ENCODE peak calls at places on chromosomes 2 and 18, in nine cellular contexts. D is SK-N-DZ; I is mucosa of gallbladder; Q is CD8-positive, alpha-beta memory T cell; W is activated CD8-positive, alpha-beta T cell treated with anti-CD3 and anti-CD28 coated beads for 36 hours; V is dermis microvascular lymphatic vessel endothelial cell; B is T47D; T is Right ventricle myocardium superior; L is GM19239. N is an unnamed sample.

GRCh38 chr2:42252464-42252863 is 83.3 kb downstream of the EML4 start:
- DNase-seq in I (no peak), Q (peak), T (no peak), L (no peak), W (peak), B (no peak), V (no peak), D (no peak), N (no peak)

GRCh38 chr2:144832048-144832447 is 312.1 kb upstream of the ZEB2 start:
- DNase-seq in B (no peak), L (no peak), T (no peak), I (no peak), W (no peak), Q (no peak), D (no peak), V (no peak), N (no peak)

GRCh38 chr2:172250801-172251200 is 148.1 kb upstream of the DLX2 start:
- DNase-seq in L (no peak), B (no peak), D (no peak), V (no peak), Q (no peak), W (no peak), I (no peak), T (no peak), N (no peak)

GRCh38 chr2:118510807-118511206 is 336.6 kb downstream of the EN1 start:
- DNase-seq in Q (no peak), D (no peak), L (no peak), I (peak), V (no peak), T (no peak), B (no peak), W (no peak), N (no peak)

GRCh38 chr2:61357681-61358080 is 113.2 kb downstream of the USP34 start:
- DNase-seq in T (no peak), I (no peak), D (no peak), V (no peak), Q (no peak), L (no peak), B (no peak), W (no peak), N (no peak)

GRCh38 chr18:35005963-35006577 is 35.1 kb upstream of the MAPRE2 start:
- DNase-seq in V (peak), T (no peak), I (peak), D (peak), L (peak), W (no peak), B (peak), Q (peak), N (peak)

GRCh38 chr2:2107627-2108026 is 223.4 kb downstream of the MYT1L start:
- DNase-seq in L (no peak), I (no peak), D (no peak), V (no peak), T (no peak), Q (no peak), B (no peak), W (no peak), N (no peak)

GRCh38 chr2:36530983-36531354 is 67.0 kb downstream of the FEZ2 start:
- DNase-seq in W (no peak), Q (no peak), I (no peak), B (no peak), L (no peak), D (no peak), V (no peak), T (no peak), N (peak)

GRCh38 chr2:112881217-112882000 is 29.6 kb upstream of the IL37 start:
- DNase-seq in B (no peak), V (no peak), T (no peak), L (peak), W (peak), Q (no peak), I (no peak), D (no peak), N (peak)

GRCh38 chr2:234038076-234038802 is 12.3 kb upstream of the SPP2 start:
- DNase-seq in I (no peak), B (no peak), V (no peak), Q (no peak), L (no peak), D (no peak), T (no peak), W (no peak), N (no peak)

GRCh38 chr2:54471221-54471711 is 15.1 kb downstream of the SPTBN1 start:
- DNase-seq in V (no peak), L (no peak), B (no peak), D (peak), I (no peak), W (no peak), Q (no peak), T (no peak), N (no peak)

GRCh38 chr2:96271995-96272394 is 6.0 kb downstream of the CIAO1 start:
- DNase-seq in B (no peak), I (no peak), Q (no peak), V (no peak), L (no peak), W (no peak), T (no peak), D (no peak), N (no peak)

GRCh38 chr2:152826880-152827279 is 108.5 kb downstream of the ARL6IP6 start:
- DNase-seq in Q (no peak), V (peak), B (no peak), I (no peak), T (no peak), D (no peak), L (no peak), W (no peak), N (no peak)

GRCh38 chr2:226426292-226426736 is 373.3 kb downstream of the IRS1 start:
- DNase-seq in L (no peak), V (no peak), B (no peak), I (no peak), T (no peak), Q (no peak), W (no peak), D (no peak), N (no peak)

GRCh38 chr2:100321881-100322820 is at the start of gene LONRF2:
- DNase-seq in L (no peak), D (peak), V (no peak), Q (no peak), I (peak), T (peak), W (peak), B (peak), N (peak)

GRCh38 chr2:37788602-37789209 is 117.3 kb upstream of the CDC42EP3 start:
- DNase-seq in B (no peak), Q (no peak), I (no peak), L (no peak), D (no peak), V (no peak), T (no peak), W (no peak), N (no peak)

GRCh38 chr2:23826771-23827170 is 100.2 kb downstream of the ATAD2B start:
- DNase-seq in Q (no peak), L (no peak), D (no peak), T (no peak), W (no peak), B (no peak), I (no peak), V (no peak), N (no peak)

GRCh38 chr2:60515751-60516226 is 37.7 kb downstream of the BCL11A start:
- DNase-seq in Q (no peak), B (no peak), D (no peak), L (no peak), I (no peak), T (no peak), W (peak), V (no peak), N (peak)

GRCh38 chr2:28357948-28358667 is 34.5 kb upstream of the FOSL2 start:
- DNase-seq in D (peak), I (no peak), Q (no peak), L (no peak), T (no peak), W (no peak), V (no peak), B (no peak), N (no peak)

GRCh38 chr2:11692966-11693521 is 23.0 kb upstream of the NTSR2 start:
- DNase-seq in D (peak), T (peak), L (peak), I (peak), Q (peak), B (peak), W (peak), V (no peak), N (peak)

GRCh38 chr2:202877699-202878098 is 6.1 kb upstream of the ICA1L start:
- DNase-seq in I (no peak), T (no peak), L (no peak), B (no peak), Q (no peak), D (no peak), V (no peak), W (no peak), N (no peak)

GRCh38 chr2:174403628-174404027 is 8.1 kb downstream of the SCRN3 start:
- DNase-seq in T (no peak), B (no peak), L (no peak), V (no peak), I (no peak), Q (no peak), D (no peak), W (no peak), N (no peak)

GRCh38 chr18:46478796-46479195 is 178.2 kb downstream of the LOXHD1 start:
- DNase-seq in T (no peak), W (no peak), D (no peak), L (no peak), I (no peak), B (no peak), Q (no peak), V (no peak), N (no peak)

GRCh38 chr2:166106431-166107015 is 21.3 kb downstream of the SCN1A start:
- DNase-seq in W (no peak), L (no peak), T (no peak), V (peak), B (no peak), Q (no peak), I (no peak), D (peak), N (no peak)

GRCh38 chr2:113699048-113699447 is 57.4 kb downstream of the SLC35F5 start:
- DNase-seq in T (no peak), L (no peak), B (no peak), Q (no peak), D (no peak), V (no peak), I (no peak), W (no peak), N (peak)

GRCh38 chr2:164754157-164755093 is 87.2 kb downstream of the COBLL1 start:
- DNase-seq in Q (no peak), W (no peak), V (no peak), D (no peak), I (no peak), L (no peak), T (no peak), B (no peak), N (no peak)

GRCh38 chr2:221896505-221897151 is 324.5 kb upstream of the EPHA4 start:
- DNase-seq in T (peak), Q (no peak), B (no peak), W (no peak), I (peak), L (no peak), V (no peak), D (no peak), N (no peak)

N was measured in GM20000.